ENCODE peak calls at places on chromosomes 7 and 10, in seven cellular contexts. D is neural progenitor cell, I is gastrocnemius medialis, V is IMR-90, R is upper lobe of right lung, H is transverse colon, Y is heart left ventricle. M is an unnamed sample. For H3K9me3, the result is how much of the 10 kb centered on the place peaks cover.

GRCh38 chr7:111561909-111562732 is at the start of gene IMMP2L:
- DNase-seq in V (peak), Y (peak), D (peak), R (peak), I (peak), H (peak), M (peak)

GRCh38 chr10:84395581-84395980 is 67.2 kb downstream of the CCSER2 start:
- DNase-seq in R (no peak), D (no peak), V (no peak), H (no peak), Y (no peak), I (no peak), M (no peak)

GRCh38 chr10:11108356-11108755 is 90.7 kb downstream of the CELF2 start:
- DNase-seq in R (no peak), V (no peak), Y (no peak), I (no peak), H (no peak), D (no peak), M (no peak)

GRCh38 chr10:120651000-120651399 is 194.0 kb downstream of the PLPP4 start:
- DNase-seq in D (no peak), Y (no peak), H (no peak), V (no peak), R (no peak), I (no peak), M (no peak)

GRCh38 chr10:80094236-80094635 is 15.8 kb downstream of the TMEM254 start:
- DNase-seq in Y (no peak), V (no peak), D (no peak), I (no peak), H (no peak), R (no peak), M (no peak)

GRCh38 chr7:159142204-159142603 is 2.5 kb downstream of the VIPR2 start:
- DNase-seq in R (no peak), V (no peak), Y (no peak), D (no peak), I (no peak), H (no peak), M (no peak)

GRCh38 chr10:132706701-132707100 is 79.2 kb downstream of the NKX6-2 start:
- DNase-seq in R (peak), V (no peak), I (peak), D (no peak), Y (peak), H (no peak), M (peak)

GRCh38 chr7:132161976-132162375 is 414.3 kb downstream of the PLXNA4 start:
- DNase-seq in Y (no peak), H (no peak), V (no peak), D (no peak), R (no peak), I (no peak), M (no peak)

GRCh38 chr10:56222237-56222636 is 138.8 kb downstream of the ZWINT start:
- DNase-seq in H (no peak), D (no peak), I (no peak), R (no peak), V (no peak), Y (no peak), M (no peak)

GRCh38 chr7:18224138-18224537 is 196.5 kb upstream of the PRPS1L1 start:
- DNase-seq in R (no peak), V (no peak), H (no peak), Y (no peak), D (no peak), I (no peak), M (no peak)

GRCh38 chr7:4209966-4210365 is 472.1 kb upstream of the FOXK1 start:
- DNase-seq in I (no peak), Y (no peak), V (no peak), H (no peak), R (peak), D (no peak), M (no peak)

GRCh38 chr10:35911954-35912353 is 269.9 kb upstream of the FZD8 start:
- DNase-seq in V (no peak), Y (no peak), R (no peak), H (no peak), D (no peak), I (no peak), M (no peak)

GRCh38 chr10:74231375-74231774 is 80.4 kb downstream of the ADK start:
- DNase-seq in I (no peak), V (peak), Y (no peak), R (no peak), D (no peak), H (no peak), M (no peak)

GRCh38 chr10:74238031-74238431 is 87.0 kb downstream of the ADK start:
- DNase-seq in V (peak), I (no peak), D (no peak), Y (no peak), R (peak), H (no peak), M (no peak)

GRCh38 chr10:74233281-74233680 is 82.3 kb downstream of the ADK start:
- DNase-seq in R (no peak), I (no peak), V (no peak), D (no peak), Y (no peak), H (no peak), M (no peak)

GRCh38 chr10:74234569-74234968 is 83.5 kb downstream of the ADK start:
- DNase-seq in Y (no peak), I (no peak), D (no peak), H (no peak), R (no peak), V (peak), M (no peak)
- TF ChIP-seq CTCF in Y (peak), I (no peak), D (no peak), H (peak), R (peak), V (peak), M (peak)

DNA sequence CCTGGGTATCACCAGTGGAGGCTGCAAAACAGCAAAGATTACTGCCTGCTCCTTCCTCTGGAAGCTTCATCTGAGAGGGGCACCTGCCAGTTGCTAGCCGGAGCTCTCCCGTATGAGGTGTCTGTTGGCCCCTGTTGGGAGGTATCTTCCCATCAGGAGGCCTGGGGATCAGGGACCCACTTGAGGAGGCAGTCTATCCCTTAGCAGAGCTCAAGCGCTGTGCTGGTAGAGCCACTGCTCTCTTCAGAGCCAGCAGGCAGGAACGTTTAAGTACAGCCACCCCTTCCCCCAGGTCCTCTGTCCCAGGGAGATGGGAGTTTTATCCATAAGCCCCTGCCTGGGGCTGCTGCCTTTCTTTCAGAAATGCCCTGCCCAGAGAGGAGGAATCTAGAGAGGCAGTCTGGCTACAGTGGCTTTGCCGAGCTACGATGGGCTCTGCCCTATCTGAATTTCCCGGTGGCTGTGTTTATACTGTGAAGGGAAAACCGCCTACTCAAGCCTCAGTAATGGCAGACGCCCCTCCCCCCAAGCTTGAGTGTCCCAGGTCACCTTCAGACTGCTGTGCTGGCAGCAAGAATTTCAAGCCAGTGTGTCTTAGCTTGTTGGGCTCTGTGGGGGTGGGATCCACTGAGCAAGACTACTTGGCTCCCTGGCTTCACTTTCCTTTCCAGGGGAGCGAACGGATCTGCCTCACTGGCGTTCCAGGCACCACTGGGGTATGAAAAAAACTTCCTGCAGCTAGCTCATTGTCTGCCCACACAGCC is 19.6 kb downstream of the SEMA3E start:
- DNase-seq in Y (no peak), I (no peak), V (no peak), H (no peak), D (peak), R (no peak), M (no peak)
- H3K4me3 ChIP-seq in Y (no peak), I (no peak), V (no peak), H (no peak), D (no peak), R (no peak), M (no peak)

GRCh38 chr7:155640629-155641028 is 3.8 kb upstream of the RBM33 start:
- DNase-seq in R (no peak), Y (no peak), H (no peak), V (no peak), I (no peak), D (no peak), M (no peak)
- H3K9me3 ChIP-seq in R (under half), Y (under half), H (under half), V (under half), I (under half), D (under half), M (under half)

DNA sequence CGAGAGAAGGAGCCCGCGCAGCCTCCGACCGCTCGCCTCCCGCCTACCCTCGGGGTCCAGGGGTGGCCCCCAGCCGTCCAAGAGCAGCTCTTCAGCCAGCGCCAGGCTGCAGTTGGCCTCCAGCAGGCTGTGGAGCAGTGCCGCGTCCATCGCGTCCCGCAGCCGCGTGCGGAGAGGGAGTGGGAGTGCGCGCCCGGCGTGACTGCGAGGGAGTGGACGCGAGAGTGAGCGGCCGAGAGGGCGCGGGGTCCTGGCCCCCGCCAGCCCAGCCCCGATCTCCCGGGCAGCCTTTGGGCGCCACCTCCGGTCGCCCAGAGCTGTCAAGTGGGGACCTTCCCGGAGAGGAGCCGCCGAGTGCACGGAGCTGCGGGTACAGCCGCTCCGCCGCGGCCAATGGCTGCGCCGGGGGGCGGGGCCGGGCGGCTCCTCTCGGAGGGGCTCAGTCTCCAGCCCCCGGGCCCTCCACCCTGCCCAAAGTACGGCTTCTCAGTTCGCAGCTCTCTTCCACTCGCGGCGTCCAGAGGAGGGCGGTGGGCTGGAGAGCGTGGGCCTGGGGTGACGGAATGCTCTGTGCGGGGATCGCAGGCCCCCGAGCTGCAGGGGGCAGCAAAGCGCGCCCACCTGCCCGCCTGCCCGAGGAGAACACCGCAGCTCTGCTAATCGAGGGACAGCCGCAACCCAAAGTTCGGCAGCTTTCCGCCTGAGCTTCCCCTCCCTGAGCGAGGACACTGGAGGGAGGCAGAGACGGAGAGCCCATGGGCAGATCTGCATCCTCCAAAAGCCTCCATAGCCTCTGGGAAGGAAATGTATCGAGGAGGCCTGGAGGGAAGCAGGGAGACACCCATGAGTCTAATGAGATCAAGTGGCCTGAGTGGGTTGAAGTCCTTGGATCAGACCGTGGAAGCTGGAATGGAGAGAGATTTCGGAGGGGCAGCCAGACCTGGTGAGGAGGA is at the start of gene CRHR2:
- DNase-seq in I (no peak), V (no peak), Y (peak), R (peak), D (peak), H (no peak), M (no peak)
- TF ChIP-seq CTCF in I (peak), V (no peak), Y (peak), R (peak), D (peak), H (peak), M (no peak)